ENCODE peak calls at places on chromosomes 6 and 20, in six cellular contexts. K is RCC 7860; C is fibroblast of mammary gland; J is AML-193; I is effector CD4-positive, alpha-beta T cell; Y is stimulated activated CD4-positive, alpha-beta T cell treated with anti-CD3 and anti-CD28 coated beads, Interleukin-1b, Interleukin-23, amount 100 ng/mL, for 24 hours. U is an unnamed sample.

GRCh38 chr20:36493801-36494114 is 47.6 kb upstream of the MYL9 start:
- DNase-seq in K (peak), C (peak), J (no peak), I (no peak), Y (no peak), U (peak)

GRCh38 chr6:133806358-133806757 is 82.6 kb upstream of the TCF21 start:
- DNase-seq in K (no peak), C (peak), J (no peak), I (no peak), Y (no peak), U (peak)

GRCh38 chr6:84763397-84764331 is 734 bp downstream of the TBX18 start:
- DNase-seq in K (no peak), C (peak), J (no peak), I (no peak), Y (no peak), U (peak)

GRCh38 chr20:38779247-38780097 is 26.0 kb upstream of the PPP1R16B start:
- DNase-seq in K (no peak), C (no peak), J (no peak), I (no peak), Y (no peak), U (no peak)

GRCh38 chr6:118152524-118152923 is 245.5 kb downstream of the SLC35F1 start:
- DNase-seq in K (no peak), C (no peak), J (no peak), I (no peak), Y (no peak), U (no peak)

GRCh38 chr6:132194529-132194928 is 206.7 kb downstream of the MOXD1 start:
- DNase-seq in K (no peak), C (no peak), J (no peak), I (no peak), Y (no peak), U (no peak)

GRCh38 chr20:25059487-25059820 is 1.5 kb upstream of the ACSS1 start:
- DNase-seq in K (no peak), C (no peak), J (no peak), I (no peak), Y (no peak), U (no peak)

GRCh38 chr6:34563513-34563870 is 7.4 kb upstream of the SPDEF start:
- DNase-seq in K (no peak), C (no peak), J (no peak), I (no peak), Y (no peak), U (no peak)

GRCh38 chr6:27066381-27066780 is 181.1 kb upstream of the PRSS16 start:
- DNase-seq in K (no peak), C (no peak), J (no peak), I (no peak), Y (no peak), U (no peak)

GRCh38 chr6:72704979-72705378 is 83.1 kb downstream of the KCNQ5 start:
- DNase-seq in K (no peak), C (peak), J (no peak), I (no peak), Y (no peak), U (no peak)

GRCh38 chr6:112429226-112429625 is 82.1 kb downstream of the RFPL4B start:
- DNase-seq in K (no peak), C (no peak), J (no peak), I (no peak), Y (no peak), U (no peak)

GRCh38 chr20:43243672-43244269 is 54.1 kb upstream of the PTPRT start:
- DNase-seq in K (no peak), C (no peak), J (no peak), I (no peak), Y (no peak), U (no peak)

GRCh38 chr6:35044771-35045275 is 96.3 kb downstream of the TCP11 start:
- DNase-seq in K (no peak), C (peak), J (peak), I (no peak), Y (no peak), U (peak)